ENCODE peak calls at places on chromosomes 7 and 10, in four cellular contexts. Y is brain microvascular endothelial cell, M is right atrium auricular region, L is lower leg skin. G is an unnamed sample.

GRCh38 chr10:52056296-52056695 is 257.8 kb upstream of the DKK1 start:
- DNase-seq in Y (no peak), M (no peak), L (no peak), G (no peak)

GRCh38 chr10:25222085-25222660 is 47.4 kb downstream of the GPR158 start:
- DNase-seq in Y (no peak), M (no peak), L (no peak), G (no peak)

GRCh38 chr10:88938938-88939337 is 13.6 kb downstream of the ACTA2 start:
- DNase-seq in Y (no peak), M (no peak), L (no peak), G (no peak)

GRCh38 chr7:29359480-29360093 is 165.0 kb downstream of the CHN2 start:
- DNase-seq in Y (no peak), M (no peak), L (no peak), G (no peak)

GRCh38 chr10:62744136-62744535 is 60.4 kb upstream of the ADO start:
- DNase-seq in Y (peak), M (no peak), L (no peak), G (no peak)

GRCh38 chr7:1619152-1620079 is 49.6 kb upstream of the PSMG3 start:
- DNase-seq in Y (no peak), M (no peak), L (no peak), G (peak)

GRCh38 chr7:877312-878232 is 1.2 kb downstream of the GET4 start:
- DNase-seq in Y (no peak), M (no peak), L (no peak), G (no peak)

GRCh38 chr10:2020841-2021240 is 283.5 kb upstream of the ADARB2 start:
- DNase-seq in Y (no peak), M (no peak), L (no peak), G (no peak)

GRCh38 chr7:2017914-2018785 is 214.6 kb downstream of the MAD1L1 start:
- DNase-seq in Y (no peak), M (no peak), L (peak), G (no peak)

GRCh38 chr7:67301667-67302066 is 305.0 kb downstream of the TYW1 start:
- DNase-seq in Y (no peak), M (no peak), L (no peak), G (no peak)

GRCh38 chr7:102935450-102936110 is 22.8 kb downstream of the LRRC17 start:
- DNase-seq in Y (no peak), M (no peak), L (no peak), G (no peak)

GRCh38 chr10:95333997-95334792 is 43.4 kb upstream of the PDLIM1 start:
- DNase-seq in Y (peak), M (peak), L (peak), G (no peak)

GRCh38 chr7:148275359-148275890 is 315.1 kb upstream of the C7orf33 start:
- DNase-seq in Y (no peak), M (no peak), L (no peak), G (no peak)

GRCh38 chr10:28125701-28126100 is 126.8 kb upstream of the ODAD2 start:
- DNase-seq in Y (peak), M (no peak), L (no peak), G (no peak)

GRCh38 chr7:40133561-40134427 is 628 bp downstream of the MPLKIP start:
- DNase-seq in Y (peak), M (no peak), L (peak), G (no peak)

GRCh38 chr10:33506838-33507661 is 172.6 kb upstream of the NRP1 start:
- DNase-seq in Y (peak), M (no peak), L (no peak), G (no peak)

DNA sequence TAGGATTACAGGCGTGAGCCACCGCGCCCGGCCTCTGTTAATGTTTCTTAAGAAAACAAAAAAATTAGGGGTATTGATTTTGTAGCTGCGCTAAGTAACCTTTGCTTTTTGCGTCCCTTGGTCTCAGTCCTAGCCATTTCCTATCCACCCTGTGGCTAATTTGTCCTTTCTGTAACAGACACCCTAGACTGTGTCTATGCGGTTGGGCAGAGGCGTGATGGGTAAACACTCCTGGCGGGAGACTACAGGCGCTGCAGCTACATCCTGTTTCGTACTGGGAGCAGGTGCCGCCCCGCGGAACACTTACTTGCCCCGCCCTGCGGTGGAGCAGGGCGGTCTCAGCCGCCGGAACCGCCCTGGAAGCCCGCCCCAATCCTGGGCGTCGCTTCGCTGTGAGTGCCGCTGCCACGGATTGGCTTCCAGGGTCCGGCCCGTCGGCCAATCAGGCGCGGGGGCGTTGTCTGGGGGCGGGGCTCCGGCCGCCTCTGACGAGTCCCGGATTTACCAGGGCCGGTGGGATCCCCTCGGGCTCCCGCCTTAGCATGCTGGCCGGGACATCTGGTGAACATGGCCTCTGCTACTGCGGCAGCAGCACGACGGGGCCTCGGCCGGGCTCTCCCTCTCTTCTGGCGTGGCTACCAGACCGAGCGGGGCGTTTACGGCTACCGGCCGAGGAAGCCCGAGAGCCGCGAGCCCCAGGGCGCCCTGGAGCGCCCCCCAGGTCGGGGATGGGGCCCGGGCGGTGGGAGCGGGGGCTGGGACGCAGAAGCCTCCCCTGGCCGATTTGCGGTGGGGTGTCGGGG is at the start of gene DHTKD1:
- DNase-seq in Y (peak), M (peak), L (peak), G (peak)
- TF ChIP-seq CTCF in Y (peak), M (peak), L (no peak), G (peak)

GRCh38 chr10:112973805-112974204 is 23.8 kb downstream of the TCF7L2 start:
- DNase-seq in Y (no peak), M (no peak), L (no peak), G (no peak)
- TF ChIP-seq CTCF in Y (no peak), M (no peak), L (no peak), G (no peak)

DNA sequence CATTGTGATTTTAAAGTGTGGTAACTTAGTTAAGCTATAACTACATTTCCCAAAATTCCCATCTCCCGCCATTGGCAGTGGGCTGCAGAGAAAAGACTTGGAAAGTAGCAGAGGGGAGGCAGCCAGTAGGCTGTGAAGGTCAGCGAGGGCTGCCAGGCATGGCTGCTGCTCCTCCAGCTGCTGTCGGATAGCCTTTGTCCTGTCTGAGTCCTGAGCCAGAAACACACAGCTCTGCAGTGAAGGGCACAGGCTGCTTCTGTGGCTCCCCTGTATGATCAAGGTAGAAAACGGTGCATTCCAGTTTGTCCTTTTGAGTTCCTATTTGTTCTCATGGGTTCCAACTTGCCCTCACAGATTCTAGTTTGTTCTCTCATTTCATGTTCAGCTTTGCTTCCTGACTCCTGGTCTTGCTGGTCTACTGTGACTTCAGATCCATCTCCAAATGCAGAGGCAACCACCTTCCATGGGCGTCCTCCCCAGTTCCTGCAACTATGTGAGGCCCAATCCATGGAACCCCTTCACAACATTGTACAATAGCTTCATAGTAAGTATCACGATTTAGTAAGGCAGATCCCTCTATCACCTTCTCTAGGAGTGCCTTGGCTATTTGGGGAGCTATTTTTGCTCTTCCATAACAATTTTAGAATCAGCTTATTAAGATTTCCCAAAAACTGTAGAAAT is 31.7 kb downstream of the SYPL1 start:
- DNase-seq in Y (no peak), M (no peak), L (no peak), G (no peak)
- TF ChIP-seq CTCF in Y (no peak), M (no peak), L (no peak), G (no peak)

DNA sequence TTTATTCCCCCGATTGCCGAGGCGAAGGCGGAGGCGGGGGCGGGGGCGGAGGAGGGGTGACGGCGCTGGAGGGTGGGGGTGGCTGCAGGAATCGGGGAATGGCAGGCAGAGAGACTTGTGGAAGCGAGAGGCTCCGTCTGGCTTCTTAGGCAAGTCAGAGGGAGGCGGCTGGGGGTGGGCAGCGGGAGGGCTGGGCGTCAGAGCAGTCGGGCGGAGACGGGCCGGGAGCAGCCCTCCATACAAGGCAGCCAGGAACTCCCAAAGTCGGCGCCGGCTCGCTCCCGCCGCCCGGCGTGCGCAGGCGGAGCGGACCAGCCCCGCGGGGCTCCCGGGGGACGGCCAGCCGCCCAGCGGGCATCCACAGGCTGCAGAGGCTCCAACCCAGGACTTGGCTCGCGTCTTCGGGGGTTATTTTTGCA is 233 bp upstream of the CACNA2D1 start:
- DNase-seq in Y (peak), M (peak), L (peak), G (peak)
- TF ChIP-seq CTCF in Y (no peak), M (peak), L (no peak), G (no peak)